ENCODE peak calls at places on chromosomes 16 and 17, in eight cellular contexts. J, Z, Q, D, K, G, O and I are unnamed samples.

GRCh38 chr16:17026600-17027242 is 444.0 kb downstream of the XYLT1 start:
- DNase-seq in D (peak; percentile 47), J (no peak), G (no peak), O (no peak), K (no peak), Z (no peak), Q (no peak), I (no peak)

GRCh38 chr17:81703747-81704654 is 834 bp downstream of the MRPL12 start:
- DNase-seq in K (no peak), O (no peak), G (no peak), J (no peak), Q (no peak), D (no peak), Z (no peak), I (no peak)

GRCh38 chr16:17469742-17470001 is 1.1 kb downstream of the XYLT1 start:
- DNase-seq in K (no peak), D (no peak), O (no peak), Z (no peak), J (no peak), G (no peak), Q (no peak), I (no peak)

GRCh38 chr17:73899839-73900238 is 255.6 kb upstream of the SDK2 start:
- DNase-seq in Z (no peak), Q (no peak), D (no peak), O (no peak), G (no peak), J (no peak), K (no peak), I (no peak)

GRCh38 chr17:39625198-39625769 is 1.5 kb upstream of the PPP1R1B start:
- DNase-seq in Q (no peak), O (no peak), K (peak; percentile 74), G (no peak), J (peak; percentile 80), D (no peak), Z (no peak), I (no peak)

GRCh38 chr17:42675984-42676423 is 790 bp downstream of the PLEKHH3 start:
- DNase-seq in J (peak; percentile 64), O (no peak), K (no peak), G (peak; percentile 23), Q (no peak), Z (no peak), D (peak; percentile 51), I (peak; percentile 42)

GRCh38 chr16:3754304-3754703 is 37.0 kb upstream of the TRAP1 start:
- DNase-seq in Z (no peak), D (no peak), O (peak; percentile 26), J (no peak), Q (no peak), K (peak; percentile 32), G (no peak), I (no peak)

GRCh38 chr17:63631626-63632025 is 9.4 kb downstream of the MAP3K3 start:
- DNase-seq in Q (no peak), Z (no peak), D (no peak), K (no peak), G (no peak), O (no peak), J (no peak), I (no peak)

GRCh38 chr16:87201052-87201451 is 116.1 kb downstream of the C16orf95 start:
- DNase-seq in K (peak; percentile 99), G (peak; percentile 78), D (no peak), Q (peak; percentile 98), Z (peak; percentile 93), O (peak; percentile 93), J (no peak), I (peak; percentile 93)

GRCh38 chr17:43211123-43211479 is 574 bp upstream of the TMEM106A start:
- DNase-seq in O (no peak), Z (no peak), G (no peak), K (no peak), Q (no peak), D (no peak), J (no peak), I (no peak)

GRCh38 chr17:50129303-50129945 is 536 bp downstream of the SAMD14 start:
- DNase-seq in Z (no peak), Q (no peak), G (no peak), J (no peak), K (peak; percentile 48), D (no peak), O (no peak), I (no peak)

GRCh38 chr16:17448640-17449638 is 21.8 kb downstream of the XYLT1 start:
- DNase-seq in G (no peak), J (no peak), O (no peak), D (no peak), K (no peak), Q (no peak), Z (no peak), I (no peak)

GRCh38 chr17:29571883-29572681 is 3.6 kb downstream of the TP53I13 start:
- DNase-seq in D (no peak), J (peak; percentile 19), K (no peak), Z (no peak), O (no peak), G (no peak), Q (no peak), I (no peak)

GRCh38 chr16:4529085-4530060 is 9.2 kb downstream of the CDIP1 start:
- DNase-seq in Z (no peak), O (no peak), G (no peak), D (peak; percentile 56), K (no peak), Q (peak; percentile 29), J (no peak), I (no peak)

GRCh38 chr17:1094591-1094990 is 85.2 kb downstream of the ABR start:
- DNase-seq in Q (no peak), K (no peak), Z (no peak), D (no peak), J (no peak), O (no peak), G (no peak), I (no peak)

DNA sequence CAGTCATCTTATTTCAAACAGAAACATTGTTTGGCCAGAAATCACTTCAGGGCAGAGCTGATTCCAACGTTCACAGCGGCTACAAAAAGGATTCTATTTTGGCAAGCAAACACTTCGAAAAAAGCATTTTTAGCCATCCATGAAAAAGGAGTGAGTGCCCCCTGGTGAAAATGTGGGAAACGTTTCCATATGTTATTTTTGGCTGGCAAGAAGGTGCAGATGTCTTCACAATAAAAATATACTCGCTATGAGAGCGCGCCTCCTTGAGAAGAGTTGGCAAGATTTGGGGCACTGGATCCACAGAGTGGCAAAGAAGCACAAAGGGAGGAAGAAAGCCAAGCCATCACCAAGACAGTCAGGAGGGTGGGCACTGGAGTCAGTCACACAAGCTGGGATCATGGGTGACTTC is 191.1 kb downstream of the CHD9NB start:
- DNase-seq in G (peak; percentile 6), D (no peak), Z (no peak), J (peak; percentile 44), K (peak; percentile 2), O (no peak), Q (no peak), I (peak; percentile 46)
- TF ChIP-seq CTCF in G (no peak), D (no peak), Z (no peak), J (peak; percentile 18), K (no peak), O (no peak), Q (peak; percentile 20), I (peak; percentile 30)

GRCh38 chr16:10180042-10180770 is 2.0 kb downstream of the GRIN2A start:
- DNase-seq in J (no peak), K (no peak), O (no peak), G (no peak), Q (no peak), D (no peak), Z (no peak), I (no peak)

GRCh38 chr16:10181196-10182162 is 749 bp downstream of the GRIN2A start:
- DNase-seq in Q (peak; percentile 40), J (peak; percentile 27), D (peak; percentile 89), O (no peak), Z (peak; percentile 34), K (peak; percentile 49), G (peak; percentile 59), I (peak; percentile 23)

GRCh38 chr16:10178079-10178478 is 4.1 kb downstream of the GRIN2A start:
- DNase-seq in Q (no peak), O (no peak), K (no peak), Z (no peak), D (no peak), J (no peak), G (peak; percentile 58), I (peak; percentile 58)

GRCh38 chr16:10182186-10182683 is at the start of gene GRIN2A:
- DNase-seq in O (no peak), Q (no peak), J (no peak), K (no peak), Z (no peak), D (peak; percentile 52), G (no peak), I (no peak)

GRCh38 chr16:10180771-10181163 is 1.5 kb downstream of the GRIN2A start:
- DNase-seq in D (peak; percentile 69), G (no peak), Z (no peak), K (no peak), O (no peak), J (peak; percentile 20), Q (no peak), I (no peak)
- TF ChIP-seq CTCF in D (peak; percentile 39), G (peak; percentile 49), Z (peak; percentile 48), K (peak; percentile 42), O (peak; percentile 48), J (no peak), Q (peak; percentile 53), I (no peak)

DNA sequence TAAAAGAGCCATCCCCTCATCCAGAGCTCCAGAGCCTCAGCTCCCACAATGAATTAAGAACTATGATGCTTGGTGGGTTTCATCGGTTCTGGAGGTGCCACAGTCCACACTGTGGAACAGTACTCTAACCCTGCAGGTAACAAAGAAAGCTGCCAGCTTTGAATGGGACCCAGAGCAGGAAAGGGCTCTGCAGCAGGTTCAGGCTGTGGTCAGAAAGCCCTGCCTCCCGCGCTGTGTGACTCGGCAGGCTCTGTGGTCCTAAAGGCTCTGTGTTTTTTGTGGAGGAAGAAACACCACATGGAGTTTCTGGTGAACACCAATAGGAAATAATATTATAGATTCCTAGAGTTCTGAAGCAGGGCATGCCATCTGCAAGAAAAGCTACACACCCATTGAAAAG is 32.5 kb downstream of the MRPS23 start:
- DNase-seq in Q (no peak), G (no peak), J (no peak), D (no peak), K (no peak), Z (no peak), O (no peak), I (no peak)
- TF ChIP-seq CTCF in Q (no peak), G (no peak), J (no peak), D (no peak), K (no peak), Z (no peak), O (no peak), I (no peak)

GRCh38 chr17:61309362-61309761 is 90.3 kb upstream of the TBX2 start:
- DNase-seq in G (no peak), Z (no peak), K (no peak), J (no peak), D (no peak), Q (no peak), O (no peak), I (no peak)

GRCh38 chr17:61309857-61310256 is 89.8 kb upstream of the TBX2 start:
- DNase-seq in O (peak; percentile 71), J (no peak), G (peak; percentile 54), Z (no peak), Q (peak; percentile 50), K (peak; percentile 52), D (no peak), I (peak; percentile 36)

GRCh38 chr17:61307905-61308886 is 91.4 kb upstream of the TBX2 start:
- DNase-seq in Q (peak; percentile 70), D (no peak), O (peak; percentile 97), K (peak; percentile 93), Z (peak; percentile 99), J (no peak), G (peak; percentile 75), I (peak; percentile 69)

GRCh38 chr17:61312406-61313295 is 87.0 kb upstream of the TBX2 start:
- DNase-seq in O (no peak), G (no peak), D (no peak), Q (no peak), Z (no peak), J (no peak), K (no peak), I (no peak)

GRCh38 chr17:61310611-61311010 is 89.0 kb upstream of the TBX2 start:
- DNase-seq in K (no peak), J (no peak), Z (no peak), O (no peak), D (no peak), G (no peak), Q (no peak), I (no peak)
- TF ChIP-seq CTCF in K (no peak), J (no peak), Z (no peak), O (no peak), D (no peak), G (no peak), Q (no peak), I (no peak)